ENCODE peak calls at places on chromosome 21, in six cellular contexts. X, C, Z, Q, L and W are unnamed samples.
A peak's percentile ranks its signal among the peaks of the same experiment; 100 is the strongest.

GRCh38 chr21:15455819-15456462 is 273.8 kb upstream of the USP25 start:
- DNase-seq in X (no peak), C (no peak), Z (no peak), Q (no peak), L (no peak), W (no peak)

GRCh38 chr21:36323032-36323431 is 3.0 kb downstream of the MORC3 start:
- DNase-seq in X (no peak), C (peak; percentile 57), Z (no peak), Q (no peak), L (no peak), W (no peak)

GRCh38 chr21:35375115-35375514 is 326.0 kb upstream of the RUNX1 start:
- DNase-seq in X (peak; percentile 39), C (peak; percentile 88), Z (no peak), Q (peak; percentile 90), L (no peak), W (no peak)

GRCh38 chr21:43754948-43755781 is 20.9 kb downstream of the CSTB start:
- DNase-seq in X (no peak), C (no peak), Z (no peak), Q (no peak), L (no peak), W (no peak)

GRCh38 chr21:43958364-43959158 is 53.5 kb upstream of the TRAPPC10 start:
- DNase-seq in X (no peak), C (no peak), Z (no peak), Q (no peak), L (no peak), W (no peak)

GRCh38 chr21:17387030-17387617 is 125.7 kb upstream of the CXADR start:
- DNase-seq in X (peak; percentile 16), C (peak; percentile 70), Z (no peak), Q (peak; percentile 3), L (peak; percentile 51), W (no peak)

GRCh38 chr21:35737425-35737824 is 322.9 kb downstream of the SETD4 start:
- DNase-seq in X (no peak), C (no peak), Z (no peak), Q (no peak), L (no peak), W (no peak)

GRCh38 chr21:43467785-43468184 is 40.9 kb upstream of the SIK1 start:
- DNase-seq in X (no peak), C (no peak), Z (no peak), Q (no peak), L (no peak), W (no peak)

GRCh38 chr21:35982717-35983116 is 77.6 kb downstream of the SETD4 start:
- DNase-seq in X (no peak), C (peak; percentile 24), Z (no peak), Q (no peak), L (no peak), W (no peak)

GRCh38 chr21:14545906-14546480 is at the start of gene SAMSN1:
- DNase-seq in X (no peak), C (no peak), Z (no peak), Q (no peak), L (no peak), W (no peak)

GRCh38 chr21:29613021-29613420 is 314.3 kb downstream of the BACH1 start:
- DNase-seq in X (no peak), C (peak; percentile 6), Z (no peak), Q (no peak), L (no peak), W (no peak)

GRCh38 chr21:30463713-30464112 is 16.5 kb downstream of the KRTAP19-1 start:
- DNase-seq in X (no peak), C (peak; percentile 30), Z (no peak), Q (no peak), L (no peak), W (no peak)

GRCh38 chr21:30251781-30252180 is 31.0 kb downstream of the KRTAP24-1 start:
- DNase-seq in X (no peak), C (peak; percentile 77), Z (no peak), Q (no peak), L (no peak), W (no peak)

GRCh38 chr21:28480091-28480869 is 512.4 kb downstream of the LTN1 start:
- DNase-seq in X (no peak), C (no peak), Z (no peak), Q (no peak), L (no peak), W (no peak)

GRCh38 chr21:36035381-36035791 is 24.9 kb downstream of the SETD4 start:
- DNase-seq in X (no peak), C (no peak), Z (no peak), Q (no peak), L (no peak), W (no peak)

GRCh38 chr21:27476696-27477095 is 509.8 kb upstream of the ADAMTS5 start:
- DNase-seq in X (peak; percentile 7), C (peak; percentile 7), Z (no peak), Q (peak; percentile 19), L (no peak), W (no peak)

GRCh38 chr21:36966846-36967657 is 583 bp upstream of the HLCS start:
- DNase-seq in X (no peak), C (no peak), Z (no peak), Q (no peak), L (no peak), W (peak; percentile 31)

GRCh38 chr21:28084951-28085350 is 907.7 kb downstream of the LTN1 start:
- DNase-seq in X (no peak), C (no peak), Z (no peak), Q (no peak), L (no peak), W (no peak)

GRCh38 chr21:15141236-15141970 is 76.6 kb upstream of the NRIP1 start:
- DNase-seq in X (no peak), C (peak; percentile 24), Z (no peak), Q (no peak), L (no peak), W (no peak)

GRCh38 chr21:43779660-43780059 is 3.6 kb upstream of the CSTB start:
- DNase-seq in X (no peak), C (no peak), Z (no peak), Q (no peak), L (no peak), W (no peak)

GRCh38 chr21:44984792-44985440 is 45.1 kb downstream of the SLX9 start:
- DNase-seq in X (no peak), C (no peak), Z (no peak), Q (no peak), L (no peak), W (peak; percentile 24)

GRCh38 chr21:24076179-24076578 is 1531.1 kb downstream of the MRPL39 start:
- DNase-seq in X (peak; percentile 10), C (no peak), Z (no peak), Q (no peak), L (no peak), W (no peak)

GRCh38 chr21:15754640-15755039 is 24.9 kb downstream of the USP25 start:
- DNase-seq in X (no peak), C (peak; percentile 77), Z (no peak), Q (no peak), L (no peak), W (no peak)

GRCh38 chr21:45075606-45076244 is 1.3 kb downstream of the ADARB1 start:
- DNase-seq in X (no peak), C (peak; percentile 32), Z (no peak), Q (no peak), L (no peak), W (no peak)

DNA sequence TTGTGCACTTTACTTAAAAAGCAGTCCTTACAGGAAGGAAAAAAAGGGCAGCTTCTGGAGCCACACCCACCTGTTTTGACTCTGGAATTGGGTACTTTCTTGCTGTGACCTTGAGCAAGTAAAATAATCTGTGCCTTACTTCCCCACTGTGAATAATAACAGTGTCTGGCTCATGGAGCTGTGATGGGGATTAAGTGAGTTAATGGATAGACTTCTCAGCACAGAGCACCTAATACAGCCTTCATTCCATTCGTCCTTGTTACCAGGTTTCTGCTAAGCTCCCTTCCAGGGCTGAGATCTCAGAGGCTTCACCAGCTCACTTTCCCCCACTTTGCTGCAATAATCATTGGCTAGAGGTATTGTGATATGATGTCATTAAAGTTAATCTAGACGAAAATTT is 20.0 kb upstream of the ABCG1 start:
- DNase-seq in X (no peak), C (no peak), Z (no peak), Q (no peak), L (no peak), W (no peak)
- TF ChIP-seq CTCF in X (no peak), C (no peak), Z (no peak), Q (no peak), L (no peak), W (no peak)

DNA sequence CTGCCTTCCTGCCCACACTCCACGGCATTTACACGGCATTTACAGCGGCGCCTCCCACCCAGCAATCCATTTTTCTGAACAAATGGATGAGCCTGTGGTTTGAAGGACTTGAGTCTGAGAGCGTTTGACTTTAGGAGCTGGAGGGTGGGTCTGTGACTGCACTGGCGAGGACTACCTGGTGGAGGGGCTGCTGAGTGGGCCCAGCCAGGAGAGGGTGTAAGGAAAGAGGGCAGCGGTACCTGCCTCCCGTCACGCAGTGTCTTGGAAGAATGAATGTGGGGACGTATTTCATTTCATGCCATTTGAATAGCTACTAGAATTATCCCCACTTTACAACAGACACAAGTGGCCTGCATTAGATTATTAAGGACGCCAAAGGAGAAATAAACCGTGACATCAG is 62.9 kb downstream of the B3GALT5 start:
- DNase-seq in X (no peak), C (no peak), Z (no peak), Q (no peak), L (no peak), W (no peak)
- TF ChIP-seq CTCF in X (no peak), C (no peak), Z (no peak), Q (no peak), L (no peak), W (no peak)

GRCh38 chr21:46255166-46255565 is 26.6 kb upstream of the LSS start:
- DNase-seq in X (no peak), C (no peak), Z (no peak), Q (no peak), L (no peak), W (no peak)

GRCh38 chr21:46254208-46254975 is 25.8 kb upstream of the LSS start:
- DNase-seq in X (no peak), C (no peak), Z (no peak), Q (no peak), L (peak; percentile 74), W (no peak)

GRCh38 chr21:46253610-46254124 is 25.1 kb upstream of the LSS start:
- DNase-seq in X (no peak), C (no peak), Z (no peak), Q (no peak), L (peak; percentile 62), W (no peak)

GRCh38 chr21:46255758-46256337 is 27.3 kb upstream of the LSS start:
- DNase-seq in X (no peak), C (no peak), Z (no peak), Q (no peak), L (no peak), W (no peak)

GRCh38 chr21:46256501-46256994 is 28.0 kb upstream of the LSS start:
- DNase-seq in X (no peak), C (no peak), Z (no peak), Q (no peak), L (no peak), W (no peak)
- TF ChIP-seq CTCF in X (no peak), C (no peak), Z (no peak), Q (no peak), L (no peak), W (no peak)

DNA sequence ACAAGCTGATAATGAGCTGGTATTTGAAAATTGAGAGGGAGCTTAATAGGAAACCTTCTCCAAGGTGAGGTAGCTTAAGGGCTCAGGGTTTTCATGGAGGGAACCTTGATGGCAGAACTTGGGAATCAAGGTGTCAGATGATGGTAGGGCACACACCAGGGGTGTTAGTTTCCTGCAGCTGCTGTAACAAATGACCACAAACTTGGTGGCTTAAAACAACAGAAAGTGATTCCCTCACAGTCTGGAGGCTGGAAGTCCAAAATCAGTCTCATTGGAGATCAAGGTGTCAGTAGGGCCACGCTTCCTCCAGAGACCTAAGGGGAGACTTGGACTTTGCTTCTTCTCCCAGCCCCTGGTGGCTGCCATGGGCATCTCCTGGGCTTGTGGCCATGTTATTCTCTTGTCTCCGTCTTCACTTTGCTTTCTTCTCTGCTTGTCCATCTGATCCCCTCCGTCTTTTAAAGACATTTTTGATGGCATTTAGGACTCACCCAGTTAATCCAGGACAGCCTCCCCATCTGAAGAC is 45.5 kb downstream of the HUNK start:
- DNase-seq in X (no peak), C (no peak), Z (no peak), Q (no peak), L (no peak), W (no peak)
- TF ChIP-seq CTCF in X (no peak), C (no peak), Z (no peak), Q (no peak), L (no peak), W (no peak)